ENCODE peak calls at places on chromosomes 2 and 18, in six cellular contexts. One of them, this sample, is unnamed.

GRCh38 chr2:29655391-29656086 is 265.8 kb downstream of the ALK start:
- DNase-seq in mesendoderm: no peak
- DNase-seq in neuronal stem cell: no peak
- DNase-seq in H1: no peak
- DNase-seq in IMR-90: no peak
- DNase-seq in mesenchymal stem cell: no peak
- DNase-seq in this sample: no peak

GRCh38 chr2:5925620-5926019 is 233.4 kb downstream of the SOX11 start:
- DNase-seq in mesenchymal stem cell: no peak
- DNase-seq in mesendoderm: no peak
- DNase-seq in IMR-90: no peak
- DNase-seq in H1: no peak
- DNase-seq in neuronal stem cell: no peak
- DNase-seq in this sample: no peak

GRCh38 chr2:177579486-177580036 is 187.0 kb downstream of the AGPS start:
- DNase-seq in IMR-90: no peak
- DNase-seq in mesendoderm: no peak
- DNase-seq in mesenchymal stem cell: no peak
- DNase-seq in H1: no peak
- DNase-seq in neuronal stem cell: no peak
- DNase-seq in this sample: no peak

GRCh38 chr18:57416542-57416941 is 18.6 kb upstream of the ONECUT2 start:
- DNase-seq in IMR-90: no peak
- DNase-seq in neuronal stem cell: no peak
- DNase-seq in mesendoderm: no peak
- DNase-seq in mesenchymal stem cell: no peak
- DNase-seq in H1: no peak
- DNase-seq in this sample: no peak

GRCh38 chr2:132542953-132543569 is 126.5 kb downstream of the GPR39 start:
- DNase-seq in mesenchymal stem cell: peak
- DNase-seq in H1: no peak
- DNase-seq in IMR-90: peak
- DNase-seq in mesendoderm: peak
- DNase-seq in neuronal stem cell: no peak
- DNase-seq in this sample: no peak

GRCh38 chr2:50963734-50964133 is 68.2 kb downstream of the NRXN1 start:
- DNase-seq in H1: no peak
- DNase-seq in mesenchymal stem cell: no peak
- DNase-seq in mesendoderm: no peak
- DNase-seq in neuronal stem cell: no peak
- DNase-seq in IMR-90: no peak
- DNase-seq in this sample: no peak

GRCh38 chr2:150153646-150154307 is 333.7 kb downstream of the RND3 start:
- DNase-seq in mesendoderm: peak
- DNase-seq in mesenchymal stem cell: no peak
- DNase-seq in IMR-90: no peak
- DNase-seq in neuronal stem cell: no peak
- DNase-seq in H1: no peak
- DNase-seq in this sample: no peak

GRCh38 chr2:74760875-74761630 is 72.9 kb upstream of the HK2 start:
- DNase-seq in mesenchymal stem cell: no peak
- DNase-seq in IMR-90: no peak
- DNase-seq in mesendoderm: no peak
- DNase-seq in H1: no peak
- DNase-seq in neuronal stem cell: no peak
- DNase-seq in this sample: no peak

GRCh38 chr18:21664069-21664468 is 40.5 kb downstream of the ABHD3 start:
- DNase-seq in H1: no peak
- DNase-seq in mesenchymal stem cell: no peak
- DNase-seq in neuronal stem cell: no peak
- DNase-seq in mesendoderm: no peak
- DNase-seq in IMR-90: no peak
- DNase-seq in this sample: no peak

GRCh38 chr18:68448736-68449135 is 266.2 kb downstream of the TMX3 start:
- DNase-seq in mesendoderm: no peak
- DNase-seq in IMR-90: peak
- DNase-seq in mesenchymal stem cell: peak
- DNase-seq in H1: no peak
- DNase-seq in neuronal stem cell: no peak
- DNase-seq in this sample: no peak

GRCh38 chr2:73092146-73092783 is 20.5 kb downstream of the RAB11FIP5 start:
- DNase-seq in neuronal stem cell: no peak
- DNase-seq in mesenchymal stem cell: no peak
- DNase-seq in H1: no peak
- DNase-seq in IMR-90: no peak
- DNase-seq in mesendoderm: no peak
- DNase-seq in this sample: no peak

GRCh38 chr18:56995579-56996194 is 151.2 kb upstream of the BOD1L2 start:
- DNase-seq in IMR-90: no peak
- DNase-seq in H1: no peak
- DNase-seq in mesendoderm: peak
- DNase-seq in neuronal stem cell: no peak
- DNase-seq in mesenchymal stem cell: no peak
- DNase-seq in this sample: no peak

GRCh38 chr2:67159929-67160328 is 237.2 kb upstream of the ETAA1 start:
- DNase-seq in mesenchymal stem cell: peak
- DNase-seq in mesendoderm: no peak
- DNase-seq in IMR-90: peak
- DNase-seq in neuronal stem cell: no peak
- DNase-seq in H1: no peak
- DNase-seq in this sample: no peak

GRCh38 chr18:56382541-56382940 is 255.9 kb downstream of the TXNL1 start:
- DNase-seq in mesendoderm: no peak
- DNase-seq in neuronal stem cell: no peak
- DNase-seq in mesenchymal stem cell: no peak
- DNase-seq in H1: no peak
- DNase-seq in IMR-90: no peak
- DNase-seq in this sample: no peak

GRCh38 chr2:177476897-177477296 is 84.3 kb downstream of the AGPS start:
- DNase-seq in mesenchymal stem cell: no peak
- DNase-seq in IMR-90: no peak
- DNase-seq in mesendoderm: no peak
- DNase-seq in neuronal stem cell: no peak
- DNase-seq in H1: no peak
- DNase-seq in this sample: no peak

GRCh38 chr2:205680067-205680466 is 2.2 kb upstream of the NRP2 start:
- DNase-seq in neuronal stem cell: peak
- DNase-seq in mesenchymal stem cell: peak
- DNase-seq in H1: peak
- DNase-seq in IMR-90: peak
- DNase-seq in mesendoderm: peak
- DNase-seq in this sample: peak

GRCh38 chr2:28908172-28908571 is 13.7 kb downstream of the WDR43 start:
- DNase-seq in H1: no peak
- DNase-seq in mesenchymal stem cell: no peak
- DNase-seq in neuronal stem cell: no peak
- DNase-seq in IMR-90: no peak
- DNase-seq in mesendoderm: no peak
- DNase-seq in this sample: no peak

GRCh38 chr18:34977787-34978532 is 63.3 kb upstream of the MAPRE2 start:
- DNase-seq in neuronal stem cell: no peak
- DNase-seq in mesendoderm: peak
- DNase-seq in mesenchymal stem cell: peak
- DNase-seq in H1: no peak
- DNase-seq in IMR-90: peak
- DNase-seq in this sample: peak

GRCh38 chr2:40416486-40416885 is 35.4 kb downstream of the SLC8A1 start:
- DNase-seq in mesenchymal stem cell: no peak
- DNase-seq in neuronal stem cell: no peak
- DNase-seq in H1: no peak
- DNase-seq in IMR-90: peak
- DNase-seq in mesendoderm: no peak
- DNase-seq in this sample: no peak

GRCh38 chr18:6741290-6741689 is 11.8 kb downstream of the ARHGAP28 start:
- DNase-seq in mesenchymal stem cell: peak
- DNase-seq in H1: no peak
- DNase-seq in mesendoderm: peak
- DNase-seq in neuronal stem cell: no peak
- DNase-seq in IMR-90: peak
- DNase-seq in this sample: no peak

GRCh38 chr2:20304411-20304810 is 46.2 kb downstream of the PUM2 start:
- DNase-seq in H1: no peak
- DNase-seq in mesenchymal stem cell: peak
- DNase-seq in IMR-90: peak
- DNase-seq in mesendoderm: no peak
- DNase-seq in neuronal stem cell: no peak
- DNase-seq in this sample: no peak
- H2BK15ac ChIP-seq in H1: no peak
- H2BK15ac ChIP-seq in mesenchymal stem cell: no peak
- H2BK15ac ChIP-seq in IMR-90: no peak
- H2BK15ac ChIP-seq in mesendoderm: no peak
- H2BK15ac ChIP-seq in neuronal stem cell: no peak
- H2BK15ac ChIP-seq in this sample: no peak

GRCh38 chr18:79549638-79550000 is 130.0 kb upstream of the CTDP1 start:
- DNase-seq in IMR-90: no peak
- DNase-seq in mesendoderm: no peak
- DNase-seq in neuronal stem cell: no peak
- DNase-seq in H1: no peak
- DNase-seq in mesenchymal stem cell: no peak
- DNase-seq in this sample: no peak
- H2BK15ac ChIP-seq in IMR-90: no peak
- H2BK15ac ChIP-seq in mesendoderm: no peak
- H2BK15ac ChIP-seq in neuronal stem cell: peak
- H2BK15ac ChIP-seq in H1: no peak
- H2BK15ac ChIP-seq in mesenchymal stem cell: no peak
- H2BK15ac ChIP-seq in this sample: no peak

GRCh38 chr2:201699384-201699783 is 940 bp upstream of the MPP4 start:
- DNase-seq in mesenchymal stem cell: no peak
- DNase-seq in H1: no peak
- DNase-seq in neuronal stem cell: no peak
- DNase-seq in mesendoderm: no peak
- DNase-seq in IMR-90: no peak
- DNase-seq in this sample: no peak
- H2BK15ac ChIP-seq in mesenchymal stem cell: no peak
- H2BK15ac ChIP-seq in H1: no peak
- H2BK15ac ChIP-seq in neuronal stem cell: no peak
- H2BK15ac ChIP-seq in mesendoderm: no peak
- H2BK15ac ChIP-seq in IMR-90: peak
- H2BK15ac ChIP-seq in this sample: no peak

GRCh38 chr2:65329551-65329950 is 101.9 kb downstream of the ACTR2 start:
- DNase-seq in IMR-90: no peak
- DNase-seq in mesenchymal stem cell: no peak
- DNase-seq in neuronal stem cell: no peak
- DNase-seq in H1: no peak
- DNase-seq in mesendoderm: no peak
- DNase-seq in this sample: no peak

GRCh38 chr2:65331361-65331760 is 101.0 kb downstream of the SPRED2 start:
- DNase-seq in IMR-90: peak
- DNase-seq in mesendoderm: peak
- DNase-seq in neuronal stem cell: no peak
- DNase-seq in mesenchymal stem cell: peak
- DNase-seq in H1: no peak
- DNase-seq in this sample: no peak

GRCh38 chr2:65325066-65325465 is 97.4 kb downstream of the ACTR2 start:
- DNase-seq in mesendoderm: no peak
- DNase-seq in mesenchymal stem cell: no peak
- DNase-seq in H1: no peak
- DNase-seq in neuronal stem cell: no peak
- DNase-seq in IMR-90: no peak
- DNase-seq in this sample: no peak

DNA sequence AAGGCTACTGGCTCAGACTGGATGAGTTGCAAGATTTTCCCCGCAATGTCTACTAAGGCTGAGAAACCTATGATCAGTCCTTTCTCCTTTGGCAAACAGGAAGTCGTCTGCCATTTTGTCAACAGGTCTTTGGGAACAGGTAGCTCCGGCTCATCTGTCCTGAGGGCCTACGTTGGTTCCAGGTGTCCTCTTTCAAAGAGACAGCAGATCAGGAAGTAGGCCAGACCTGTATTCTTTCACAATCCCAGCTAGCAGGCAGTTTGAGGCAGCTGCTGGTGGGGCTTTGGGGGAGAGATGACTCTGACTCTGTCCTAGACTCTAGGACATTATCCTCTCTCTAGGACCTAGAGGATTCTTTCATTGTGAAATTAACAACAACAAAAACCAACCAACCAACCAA is 98.6 kb downstream of the ACTR2 start:
- DNase-seq in neuronal stem cell: no peak
- DNase-seq in H1: no peak
- DNase-seq in mesendoderm: peak
- DNase-seq in IMR-90: no peak
- DNase-seq in mesenchymal stem cell: no peak
- DNase-seq in this sample: no peak
- H2BK15ac ChIP-seq in neuronal stem cell: no peak
- H2BK15ac ChIP-seq in H1: no peak
- H2BK15ac ChIP-seq in mesendoderm: no peak
- H2BK15ac ChIP-seq in IMR-90: no peak
- H2BK15ac ChIP-seq in mesenchymal stem cell: no peak
- H2BK15ac ChIP-seq in this sample: no peak

This sample was measured in H9.